ENCODE peak calls at places on chromosome 2, in ten cellular contexts. U is psoas muscle, Q is osteoblast, S is nephron progenitor cell, M is natural killer cell, Z is HL-60, B is AG10803, A is fibroblast of pulmonary artery, O is progenitor cell of endocrine pancreas, P is brain microvascular endothelial cell. T is an unnamed sample.

GRCh38 chr2:195818521-195818920 is 161.5 kb downstream of the SLC39A10 start:
- DNase-seq in U (no peak), Q (peak), S (no peak), M (no peak), Z (no peak), B (no peak), A (no peak), O (no peak), P (peak), T (no peak)

GRCh38 chr2:100470898-100471514 is 724 bp downstream of the NMS start:
- DNase-seq in U (no peak), Q (no peak), S (peak), M (no peak), Z (no peak), B (no peak), A (peak), O (peak), P (peak), T (peak)

GRCh38 chr2:20050712-20051517 is 513 bp downstream of the LAPTM4A start:
- DNase-seq in U (no peak), Q (peak), S (peak), M (peak), Z (no peak), B (peak), A (peak), O (peak), P (no peak), T (peak)

GRCh38 chr2:234292955-234293228 is 204.0 kb downstream of the ARL4C start:
- DNase-seq in U (no peak), Q (no peak), S (no peak), M (no peak), Z (no peak), B (no peak), A (no peak), O (no peak), P (no peak), T (no peak)

GRCh38 chr2:12501469-12502147 is 215.1 kb upstream of the TRIB2 start:
- DNase-seq in U (peak), Q (no peak), S (no peak), M (peak), Z (no peak), B (no peak), A (peak), O (no peak), P (no peak), T (no peak)

GRCh38 chr2:72579595-72580180 is 246.1 kb downstream of the EXOC6B start:
- DNase-seq in U (no peak), Q (peak), S (no peak), M (no peak), Z (no peak), B (peak), A (peak), O (no peak), P (no peak), T (peak)

GRCh38 chr2:166382448-166382847 is 6.7 kb upstream of the SCN9A start:
- DNase-seq in U (no peak), Q (no peak), S (no peak), M (no peak), Z (no peak), B (no peak), A (no peak), O (no peak), P (no peak), T (no peak)

GRCh38 chr2:7429733-7430132 is 512.5 kb downstream of the RNF144A start:
- DNase-seq in U (no peak), Q (no peak), S (no peak), M (no peak), Z (no peak), B (no peak), A (no peak), O (no peak), P (no peak), T (peak)

GRCh38 chr2:119546446-119546765 is 2.2 kb downstream of the CFAP221 start:
- DNase-seq in U (no peak), Q (no peak), S (no peak), M (no peak), Z (no peak), B (no peak), A (no peak), O (no peak), P (no peak), T (no peak)

GRCh38 chr2:238147791-238148190 is 9.3 kb downstream of the KLHL30 start:
- DNase-seq in U (no peak), Q (no peak), S (no peak), M (no peak), Z (no peak), B (no peak), A (no peak), O (no peak), P (no peak), T (no peak)

GRCh38 chr2:205680067-205680466 is 2.2 kb upstream of the NRP2 start:
- DNase-seq in U (no peak), Q (peak), S (peak), M (no peak), Z (no peak), B (peak), A (peak), O (peak), P (peak), T (peak)

GRCh38 chr2:226792155-226792871 is 7.3 kb downstream of the IRS1 start:
- DNase-seq in U (no peak), Q (peak), S (no peak), M (no peak), Z (no peak), B (peak), A (peak), O (no peak), P (no peak), T (peak)

GRCh38 chr2:200274116-200275075 is 32.1 kb upstream of the SPATS2L start:
- DNase-seq in U (no peak), Q (no peak), S (no peak), M (no peak), Z (no peak), B (peak), A (no peak), O (no peak), P (no peak), T (no peak)

GRCh38 chr2:55461679-55462078 is 42.0 kb upstream of the CCDC88A start:
- DNase-seq in U (no peak), Q (no peak), S (no peak), M (no peak), Z (no peak), B (no peak), A (no peak), O (no peak), P (no peak), T (no peak)

GRCh38 chr2:71807969-71808451 is 339.7 kb downstream of the CYP26B1 start:
- DNase-seq in U (peak), Q (peak), S (no peak), M (no peak), Z (no peak), B (peak), A (no peak), O (no peak), P (no peak), T (peak)

GRCh38 chr2:133418671-133419070 is 149.6 kb downstream of the NCKAP5 start:
- DNase-seq in U (no peak), Q (no peak), S (no peak), M (no peak), Z (no peak), B (no peak), A (no peak), O (no peak), P (no peak), T (no peak)

GRCh38 chr2:100834221-100834620 is 14.3 kb downstream of the NPAS2 start:
- DNase-seq in U (no peak), Q (no peak), S (no peak), M (no peak), Z (no peak), B (no peak), A (no peak), O (no peak), P (no peak), T (no peak)

GRCh38 chr2:128157644-128158043 is 66.6 kb downstream of the UGGT1 start:
- DNase-seq in U (no peak), Q (no peak), S (no peak), M (no peak), Z (no peak), B (no peak), A (no peak), O (no peak), P (no peak), T (no peak)
- TF ChIP-seq CTCF in U (no peak), Q (no peak), S (no peak), M (no peak), Z (no peak), B (no peak), A (no peak), O (no peak), P (no peak), T (no peak)

GRCh38 chr2:37672104-37672869 is 845 bp upstream of the CDC42EP3 start:
- DNase-seq in U (peak), Q (peak), S (peak), M (peak), Z (peak), B (peak), A (peak), O (peak), P (peak), T (peak)
- TF ChIP-seq CTCF in U (no peak), Q (no peak), S (no peak), M (no peak), Z (no peak), B (no peak), A (no peak), O (no peak), P (no peak), T (no peak)

GRCh38 chr2:85731606-85732005 is 22.2 kb upstream of the ATOH8 start:
- DNase-seq in U (no peak), Q (no peak), S (no peak), M (no peak), Z (no peak), B (no peak), A (no peak), O (no peak), P (no peak), T (no peak)
- TF ChIP-seq CTCF in U (no peak), Q (no peak), S (no peak), M (no peak), Z (no peak), B (no peak), A (no peak), O (no peak), P (no peak), T (no peak)

GRCh38 chr2:96868555-96869280 is 1.2 kb downstream of the SEMA4C start:
- DNase-seq in U (peak), Q (peak), S (peak), M (peak), Z (peak), B (peak), A (peak), O (peak), P (peak), T (peak)
- TF ChIP-seq CTCF in U (peak), Q (peak), S (peak), M (peak), Z (peak), B (peak), A (peak), O (peak), P (peak), T (peak)

DNA sequence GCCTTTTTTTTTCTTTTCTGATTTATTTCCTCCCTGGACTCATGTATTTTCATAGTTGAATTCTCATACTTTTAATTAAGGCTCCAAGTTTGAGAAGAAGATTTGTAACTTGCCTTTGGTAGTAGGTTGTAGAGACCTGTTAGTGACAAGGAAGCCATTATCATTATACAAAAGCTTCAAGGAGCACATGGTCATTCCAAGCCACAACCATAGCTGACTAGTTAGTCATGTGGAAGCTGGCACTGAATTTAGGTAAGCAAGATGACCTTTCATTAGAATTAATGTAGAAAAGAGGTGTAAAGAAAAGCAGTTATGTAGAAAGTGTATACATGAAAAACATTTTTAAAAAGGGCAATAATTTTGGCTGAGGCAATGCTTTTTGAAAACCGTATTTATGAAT is 89.7 kb downstream of the LRP1B start:
- DNase-seq in U (no peak), Q (no peak), S (no peak), M (no peak), Z (no peak), B (peak), A (peak), O (no peak), P (no peak), T (no peak)
- TF ChIP-seq CTCF in U (no peak), Q (no peak), S (no peak), M (no peak), Z (no peak), B (no peak), A (no peak), O (no peak), P (no peak), T (no peak)

DNA sequence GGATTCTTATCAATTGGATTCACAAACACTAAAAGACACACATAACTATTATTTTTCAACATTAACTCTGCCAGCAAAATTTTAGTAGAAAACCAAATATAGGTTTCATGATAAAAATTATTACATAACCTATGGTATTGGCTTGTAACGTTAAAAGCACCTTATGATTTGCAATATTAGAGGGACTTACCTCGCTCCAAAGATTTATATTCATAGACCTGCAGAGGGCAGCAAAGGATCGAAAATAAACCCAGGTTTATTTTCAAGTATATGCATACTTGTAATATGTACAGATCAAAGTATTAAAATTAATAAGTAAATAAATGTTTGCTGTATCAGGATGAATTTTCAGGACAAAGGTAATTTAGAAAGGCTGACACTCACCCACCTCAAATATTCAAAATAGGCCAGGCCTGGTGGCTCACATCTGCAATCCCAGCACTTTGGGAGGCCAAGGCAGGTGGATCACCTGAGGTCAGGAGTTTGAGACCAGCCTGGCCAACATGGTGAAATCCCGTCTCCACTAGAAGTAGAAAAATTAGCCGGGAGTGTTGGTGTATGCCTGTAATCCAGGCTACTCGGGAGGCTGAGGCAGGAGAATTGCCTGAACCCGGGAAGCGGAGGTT is 45.3 kb downstream of the LRPPRC start:
- DNase-seq in U (no peak), Q (no peak), S (no peak), M (no peak), Z (no peak), B (peak), A (peak), O (no peak), P (peak), T (peak)
- TF ChIP-seq CTCF in U (peak), Q (peak), S (peak), M (peak), Z (no peak), B (peak), A (peak), O (peak), P (peak), T (peak)

T was measured in cardiac fibroblast.